ENCODE peak calls at places on chromosome 9, in four cellular contexts. J, K, N and V are unnamed samples.

GRCh38 chr9:106085479-106085878 is 391.1 kb downstream of the TMEM38B start:
- DNase-seq in K (no peak), N (no peak), J (no peak), V (no peak)

GRCh38 chr9:71472400-71472799 is 295.9 kb downstream of the CEMIP2 start:
- DNase-seq in N (no peak), K (no peak), J (no peak), V (no peak)

GRCh38 chr9:98808411-98808815 is 943 bp downstream of the GALNT12 start:
- DNase-seq in K (no peak), J (peak; percentile 93), N (peak; percentile 85), V (peak; percentile 32)

GRCh38 chr9:112850840-112851239 is 39.8 kb downstream of the SLC46A2 start:
- DNase-seq in N (no peak), J (no peak), K (no peak), V (no peak)

GRCh38 chr9:131678499-131679111 is 61.3 kb downstream of the RAPGEF1 start:
- DNase-seq in J (peak; percentile 93), K (no peak), N (no peak), V (peak; percentile 94)

GRCh38 chr9:108297025-108297424 is 558.8 kb downstream of the ACTL7B start:
- DNase-seq in J (no peak), K (no peak), N (no peak), V (no peak)

GRCh38 chr9:5563417-5563815 is 53.1 kb downstream of the PDCD1LG2 start:
- DNase-seq in J (no peak), K (no peak), N (no peak), V (no peak)

GRCh38 chr9:1929722-1930621 is 85.2 kb upstream of the SMARCA2 start:
- DNase-seq in K (no peak), N (no peak), J (no peak), V (no peak)

GRCh38 chr9:76576344-76576743 is 117.4 kb downstream of the GCNT1 start:
- DNase-seq in N (no peak), J (no peak), K (no peak), V (peak; percentile 96)

GRCh38 chr9:137095664-137096517 is 9.1 kb downstream of the MAN1B1 start:
- DNase-seq in K (no peak), J (no peak), N (no peak), V (peak; percentile 95)
- TF ChIP-seq CTCF in K (no peak), J (no peak), N (no peak), V (peak; percentile 74)

GRCh38 chr9:72914750-72915149 is 38.1 kb downstream of the ALDH1A1 start:
- DNase-seq in K (no peak), N (no peak), J (no peak), V (no peak)
- TF ChIP-seq CTCF in K (no peak), N (no peak), J (no peak), V (no peak)

DNA sequence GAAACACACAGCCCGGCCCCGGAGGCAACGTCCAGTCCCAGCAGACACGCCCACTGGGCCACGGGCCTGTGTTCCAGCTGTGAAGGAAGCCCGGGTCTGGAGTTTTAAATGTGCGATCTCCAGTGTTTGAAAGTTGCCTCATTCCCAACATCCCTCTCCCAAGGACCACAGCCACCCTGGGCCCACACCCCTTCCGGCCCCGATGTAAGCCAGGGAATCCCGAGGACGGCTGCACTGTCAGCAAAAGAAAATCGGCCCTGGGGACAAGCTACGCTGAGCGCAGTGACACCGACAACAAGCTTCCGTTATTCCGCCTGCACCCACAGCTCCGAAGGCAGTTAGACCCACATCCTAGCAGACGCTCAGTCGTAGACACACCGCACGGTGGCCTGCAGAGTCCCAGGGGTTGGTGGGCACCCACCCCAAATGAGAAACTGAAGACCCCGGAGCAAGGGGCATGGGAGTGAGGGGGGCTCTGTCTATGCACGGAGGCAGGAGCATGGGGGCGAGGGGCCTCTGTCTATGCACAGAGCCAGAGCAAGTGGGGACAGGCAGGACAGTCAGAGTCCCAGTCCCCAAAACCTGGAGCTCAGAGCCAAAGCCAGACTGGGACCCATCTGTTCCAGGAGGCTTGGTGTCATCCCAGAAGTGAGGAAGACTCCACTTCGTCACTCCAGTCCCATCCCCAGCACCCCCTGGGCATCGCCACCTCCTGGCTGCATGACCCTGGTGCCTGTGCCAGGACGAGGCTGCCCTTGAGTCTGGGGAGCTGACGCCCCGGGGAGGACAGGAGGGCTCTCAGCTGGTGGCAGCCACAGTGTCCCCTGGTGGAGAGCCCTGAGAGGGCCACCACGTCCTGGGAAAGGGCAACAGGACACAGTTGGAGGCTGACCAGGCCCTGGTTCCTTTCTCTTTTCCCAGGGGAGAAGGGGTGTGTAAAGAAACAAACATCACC is 23.4 kb downstream of the GLT6D1 start:
- DNase-seq in J (no peak), N (peak; percentile 48), K (no peak), V (no peak)
- TF ChIP-seq CTCF in J (no peak), N (no peak), K (no peak), V (no peak)

DNA sequence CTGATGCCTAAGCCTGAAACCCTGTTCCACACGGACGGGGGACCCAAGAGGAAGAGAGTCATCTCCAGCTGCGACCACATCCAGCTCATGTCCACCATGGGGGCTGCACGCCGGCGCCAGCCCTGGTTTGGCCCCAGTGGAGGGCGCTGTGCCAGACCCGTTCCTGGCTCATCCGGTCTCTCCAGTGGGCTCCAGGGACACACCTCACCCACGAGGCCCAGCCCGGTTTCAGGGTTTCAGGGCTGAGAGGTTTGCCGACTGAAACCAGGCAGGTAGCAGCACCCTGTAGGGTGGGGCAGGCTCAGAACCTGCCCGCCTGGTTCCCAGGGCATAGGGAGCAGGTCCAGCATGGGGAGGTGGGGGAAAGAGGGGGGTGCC is 71.4 kb upstream of the STXBP1 start:
- DNase-seq in K (peak; percentile 67), J (no peak), N (no peak), V (no peak)
- TF ChIP-seq CTCF in K (no peak), J (no peak), N (no peak), V (no peak)